ENCODE peak calls at places on chromosomes 16 and 17, in ten cellular contexts. V is fibroblast of lung; I is CD4-positive, alpha-beta T cell; E is fibroblast of the aortic adventitia; P is nephron progenitor cell; J is HCT116; M is uterus; U is upper lobe of left lung; K is thyroid gland; L is GM23338. N is an unnamed sample.

GRCh38 chr17:46770818-46771600 is 47.5 kb downstream of the WNT3 start:
- DNase-seq in J (no peak), M (peak; percentile 31), V (peak; percentile 17), I (no peak), L (peak; percentile 68), U (peak; percentile 92), E (no peak), K (peak; percentile 21), P (peak; percentile 73), N (no peak)

GRCh38 chr17:71188811-71189492 is 931.9 kb upstream of the SOX9 start:
- DNase-seq in L (no peak), U (no peak), K (no peak), M (no peak), V (peak; percentile 96), P (no peak), E (peak; percentile 49), I (no peak), J (peak; percentile 16), N (peak; percentile 46)

GRCh38 chr17:82358467-82359350 is at the start of gene TEX19:
- DNase-seq in J (no peak), U (no peak), L (peak; percentile 50), I (no peak), M (no peak), V (no peak), K (no peak), E (no peak), P (no peak), N (peak; percentile 13)

GRCh38 chr16:50154369-50154947 is 1.4 kb downstream of the TENT4B start:
- DNase-seq in I (no peak), V (no peak), E (no peak), P (no peak), K (peak; percentile 24), U (no peak), M (no peak), L (peak; percentile 25), J (no peak), N (peak; percentile 25)

GRCh38 chr17:13864551-13864950 is 204.8 kb upstream of the COX10 start:
- DNase-seq in U (no peak), M (no peak), P (no peak), V (peak; percentile 79), L (no peak), I (no peak), K (no peak), E (peak; percentile 31), J (no peak), N (peak; percentile 32)

GRCh38 chr16:19515765-19516164 is 6.1 kb downstream of the GDE1 start:
- DNase-seq in V (no peak), L (no peak), U (no peak), P (no peak), J (no peak), I (no peak), E (no peak), M (no peak), K (no peak), N (no peak)

GRCh38 chr17:80005360-80006338 is 30.0 kb downstream of the TBC1D16 start:
- DNase-seq in E (peak; percentile 46), L (peak; percentile 73), K (peak; percentile 60), P (peak; percentile 69), I (peak; percentile 50), V (peak; percentile 38), U (peak; percentile 53), J (peak; percentile 40), M (peak; percentile 58), N (peak; percentile 57)

GRCh38 chr17:83132251-83133081 is 53.1 kb downstream of the METRNL start:
- DNase-seq in I (no peak), M (peak; percentile 6), P (no peak), K (no peak), V (no peak), J (no peak), U (no peak), L (no peak), E (no peak), N (no peak)

GRCh38 chr16:82082543-82083244 is 47.6 kb downstream of the HSD17B2 start:
- DNase-seq in I (no peak), U (no peak), M (no peak), P (no peak), L (no peak), J (peak; percentile 13), K (no peak), E (peak; percentile 15), V (peak; percentile 54), N (peak; percentile 58)

GRCh38 chr17:50956750-50957523 is 90.8 kb upstream of the TOB1 start:
- DNase-seq in V (peak; percentile 56), K (peak; percentile 73), M (peak; percentile 60), L (peak; percentile 89), P (peak; percentile 70), I (peak; percentile 57), U (no peak), J (peak; percentile 31), E (peak; percentile 63), N (peak; percentile 72)

GRCh38 chr16:14150796-14151195 is 79.7 kb downstream of the MRTFB start:
- DNase-seq in E (no peak), V (no peak), K (no peak), U (no peak), J (no peak), P (no peak), I (no peak), M (no peak), L (no peak), N (no peak)

GRCh38 chr16:89358030-89359005 is 132.0 kb downstream of the ANKRD11 start:
- DNase-seq in U (no peak), K (no peak), V (no peak), L (no peak), I (peak; percentile 38), P (no peak), M (no peak), J (no peak), E (no peak), N (no peak)

GRCh38 chr17:77110006-77110374 is 30.8 kb upstream of the SEC14L1 start:
- DNase-seq in E (peak; percentile 52), K (peak; percentile 44), I (no peak), L (peak; percentile 62), J (no peak), V (no peak), M (no peak), P (no peak), U (no peak), N (no peak)

GRCh38 chr17:46783031-46783593 is 35.4 kb downstream of the WNT3 start:
- DNase-seq in V (no peak), L (no peak), U (no peak), E (no peak), K (no peak), J (no peak), M (no peak), I (no peak), P (no peak), N (peak; percentile 37)

GRCh38 chr17:15143524-15143923 is 121.6 kb downstream of the PMP22 start:
- DNase-seq in K (no peak), J (no peak), V (no peak), U (no peak), I (no peak), P (no peak), L (peak; percentile 46), M (no peak), E (no peak), N (no peak)

GRCh38 chr17:82054351-82055022 is 2.8 kb downstream of the GPS1 start:
- DNase-seq in E (no peak), U (peak; percentile 80), K (no peak), I (no peak), L (no peak), V (no peak), P (no peak), J (no peak), M (no peak), N (no peak)

GRCh38 chr17:78993241-78993956 is 13.7 kb upstream of the LGALS3BP start:
- DNase-seq in L (peak; percentile 90), P (peak; percentile 76), J (no peak), E (peak; percentile 57), V (peak; percentile 56), K (peak; percentile 58), M (peak; percentile 47), U (peak; percentile 85), I (peak; percentile 41), N (peak; percentile 43)

DNA sequence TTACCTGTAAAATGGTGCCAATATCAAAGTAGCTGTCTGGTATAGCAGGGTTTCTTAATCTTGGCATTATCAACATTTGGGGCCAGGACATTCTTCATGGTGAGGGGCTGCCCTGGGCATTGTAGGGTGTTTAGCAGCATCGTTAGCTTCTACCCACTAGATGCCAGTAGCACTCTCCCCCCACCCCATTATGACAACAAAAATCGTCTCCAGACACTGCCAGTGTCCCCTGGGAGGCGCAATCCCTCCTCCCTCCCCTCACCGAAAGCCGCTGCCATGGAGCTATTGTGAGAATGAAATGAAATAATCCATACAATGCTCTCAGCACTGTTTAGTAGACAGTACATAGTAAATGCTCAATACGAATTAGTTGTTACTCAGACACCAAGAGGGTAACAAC is 502.8 kb downstream of the NPIPA7 start:
- DNase-seq in U (no peak), J (no peak), P (no peak), M (no peak), K (no peak), L (peak; percentile 32), E (no peak), V (no peak), I (no peak), N (no peak)
- TF ChIP-seq CTCF in U (no peak), J (no peak), P (no peak), M (no peak), K (no peak), L (peak; percentile 51), E (no peak), V (no peak), I (no peak), N (no peak)

GRCh38 chr17:7281953-7282751 is 634 bp downstream of the SLC2A4 start:
- DNase-seq in E (no peak), K (peak; percentile 65), L (peak; percentile 45), J (no peak), I (no peak), V (no peak), P (peak; percentile 63), U (peak; percentile 82), M (peak; percentile 51), N (no peak)
- TF ChIP-seq CTCF in E (no peak), K (no peak), L (no peak), J (no peak), I (no peak), V (no peak), P (no peak), U (no peak), M (no peak), N (no peak)

GRCh38 chr16:73054131-73054496 is 6.2 kb upstream of the ZFHX3 start:
- DNase-seq in I (no peak), K (peak; percentile 42), J (no peak), E (peak; percentile 24), M (no peak), L (peak; percentile 43), P (no peak), V (no peak), U (peak; percentile 48), N (no peak)
- TF ChIP-seq CTCF in I (no peak), K (no peak), J (no peak), E (no peak), M (no peak), L (peak; percentile 13), P (no peak), V (no peak), U (no peak), N (no peak)

DNA sequence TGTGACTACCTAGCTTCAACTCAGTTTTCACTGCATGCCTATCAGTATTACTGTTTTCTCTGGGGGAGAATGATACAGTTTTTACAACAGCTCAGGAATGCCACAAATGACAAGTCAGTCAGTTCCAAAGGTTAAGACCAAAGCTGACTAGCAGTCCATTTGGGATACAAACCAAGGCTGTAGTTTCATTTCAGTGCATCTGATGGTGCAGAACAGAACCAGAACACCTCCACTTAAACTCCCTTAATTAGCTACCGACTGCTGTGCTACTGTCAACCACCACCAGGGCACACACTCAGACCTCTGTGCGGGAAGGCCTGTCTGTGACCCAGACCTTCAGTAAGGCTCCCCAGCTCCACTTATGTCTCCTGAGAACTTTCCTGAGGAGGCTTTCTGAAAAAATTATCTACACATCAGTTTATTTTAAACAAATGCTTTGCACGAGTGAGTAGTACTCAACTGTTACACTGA is 20.4 kb downstream of the NFE2L1 start:
- DNase-seq in M (no peak), U (no peak), V (no peak), L (peak; percentile 82), E (peak; percentile 59), P (no peak), J (no peak), K (no peak), I (no peak), N (no peak)
- TF ChIP-seq CTCF in M (no peak), U (no peak), V (peak; percentile 50), L (peak; percentile 57), E (peak; percentile 57), P (peak; percentile 33), J (peak; percentile 64), K (no peak), I (no peak), N (peak; percentile 19)